ENCODE peak calls at places on chromosomes 11 and 22, in five cellular contexts. A, F, C, O and I are unnamed samples. For H3K4me1, the result is how much of the 10 kb centered on the place peaks cover.

GRCh38 chr22:50298937-50299656 is 8.3 kb downstream of the PLXNB2 start:
- DNase-seq in O (peak), F (no peak), A (no peak), C (no peak), I (no peak)

GRCh38 chr11:73597340-73597955 is 464 bp downstream of the FAM168A start:
- DNase-seq in O (no peak), A (peak), F (no peak), C (no peak), I (no peak)

GRCh38 chr22:38247713-38248112 is 25.1 kb downstream of the TMEM184B start:
- DNase-seq in C (no peak), F (no peak), A (no peak), O (no peak), I (no peak)

GRCh38 chr22:44575344-44576268 is 77.6 kb upstream of the RTL6 start:
- DNase-seq in O (no peak), C (no peak), F (no peak), A (no peak), I (no peak)

GRCh38 chr11:1857064-1857463 is 4.2 kb downstream of the LSP1 start:
- DNase-seq in C (no peak), A (no peak), O (no peak), F (no peak), I (peak)

GRCh38 chr22:40727607-40728325 is 48.5 kb downstream of the MCHR1 start:
- DNase-seq in O (no peak), F (no peak), A (no peak), C (no peak), I (no peak)

GRCh38 chr11:61091373-61092279 is 10.7 kb upstream of the CD5 start:
- DNase-seq in C (no peak), A (no peak), F (peak), O (no peak), I (no peak)

GRCh38 chr11:107998761-107999160 is 9.9 kb upstream of the CUL5 start:
- DNase-seq in F (peak), C (no peak), A (no peak), O (no peak), I (no peak)

GRCh38 chr22:30857791-30858190 is 110.8 kb downstream of the MORC2 start:
- DNase-seq in F (no peak), C (peak), O (no peak), A (no peak), I (no peak)

DNA sequence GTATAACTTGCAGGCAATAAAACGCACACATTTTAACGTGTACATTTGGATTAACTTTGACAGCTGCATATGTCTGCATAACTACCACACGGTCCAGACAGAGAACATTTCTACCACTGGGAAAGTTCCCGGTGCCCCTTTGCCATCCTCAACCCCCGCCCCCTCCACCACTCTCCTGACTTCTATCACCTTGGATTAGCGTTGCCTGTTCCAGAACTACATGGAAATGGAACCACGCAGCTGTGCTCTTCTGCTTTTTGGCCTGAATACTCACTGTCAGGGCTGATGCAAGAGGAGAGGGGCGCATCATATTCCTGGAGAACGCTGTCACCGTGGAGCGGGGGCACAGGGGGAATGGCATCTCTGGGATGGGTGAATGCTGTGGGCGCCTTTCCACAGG is 62.1 kb downstream of the LRP5 start:
- DNase-seq in F (peak), C (no peak), A (no peak), O (no peak), I (no peak)
- H3K4me1 ChIP-seq in F (under half), C (under half), A (under half), O (half or more), I (under half)

GRCh38 chr11:13940611-13941256 is 21.8 kb upstream of the SPON1 start:
- DNase-seq in O (no peak), A (no peak), C (no peak), F (no peak), I (no peak)

GRCh38 chr11:13942908-13943505 is 19.5 kb upstream of the SPON1 start:
- DNase-seq in F (peak), O (no peak), C (no peak), A (no peak), I (no peak)

GRCh38 chr11:13941790-13942189 is 20.7 kb upstream of the SPON1 start:
- DNase-seq in O (no peak), F (no peak), C (no peak), A (no peak), I (no peak)

GRCh38 chr11:13944016-13944415 is 18.5 kb upstream of the SPON1 start:
- DNase-seq in A (no peak), F (no peak), C (no peak), O (no peak), I (no peak)

GRCh38 chr11:13939952-13940610 is 22.4 kb upstream of the SPON1 start:
- DNase-seq in O (no peak), A (no peak), C (no peak), F (no peak), I (no peak)
- H3K4me1 ChIP-seq in O (under half), A (under half), C (under half), F (under half), I (under half)

GRCh38 chr11:8773916-8774537 is 91.4 kb downstream of the RPL27A start:
- DNase-seq in F (no peak), C (no peak), O (no peak), A (no peak), I (no peak)
- H3K4me1 ChIP-seq in F (under half), C (under half), O (half or more), A (under half), I (under half)

GRCh38 chr22:42915980-42916765 is 59.1 kb upstream of the ARFGAP3 start:
- DNase-seq in F (no peak), O (no peak), A (no peak), C (no peak), I (no peak)
- H3K4me1 ChIP-seq in F (under half), O (half or more), A (under half), C (under half), I (under half)

GRCh38 chr11:118899296-118899688 is 15.6 kb downstream of the CXCR5 start:
- DNase-seq in C (no peak), A (no peak), O (no peak), F (no peak), I (no peak)
- H3K4me1 ChIP-seq in C (under half), A (under half), O (under half), F (under half), I (under half)

GRCh38 chr22:22928666-22929380 is 41.2 kb downstream of the IGLL5 start:
- DNase-seq in O (peak), C (no peak), A (peak), F (peak), I (peak)
- H3K4me1 ChIP-seq in O (under half), C (under half), A (under half), F (under half), I (under half)